ENCODE peak calls at places on chromosomes 13 and 19, in seven cellular contexts. E is amniotic stem cell; J is IMR-90; H is stimulated activated naive CD8-positive, alpha-beta T cell treated with anti-CD3 and anti-CD28 coated beads, Interleukin-15, Interleukin-2, amounts not matched to agents 100 U/mL and 50 U/mL, for 24 hours; P is kidney; S is AG20443; C is NCI-H1105. I is an unnamed sample.

GRCh38 chr19:8484331-8484894 is 18.0 kb downstream of the PRAM1 start:
- DNase-seq in E (no peak), J (no peak), H (no peak), P (no peak), S (no peak), C (no peak), I (no peak)

GRCh38 chr19:5172859-5173577 is 167.6 kb downstream of the PTPRS start:
- DNase-seq in E (peak), J (peak), H (peak), P (peak), S (peak), C (no peak), I (peak)

GRCh38 chr19:38388310-38389100 is at the start of gene SPRED3:
- DNase-seq in E (no peak), J (peak), H (no peak), P (peak), S (peak), C (peak), I (no peak)

GRCh38 chr13:110714798-110715394 is 1.4 kb downstream of the ING1 start:
- DNase-seq in E (no peak), J (peak), H (peak), P (peak), S (no peak), C (peak), I (peak)

GRCh38 chr13:79966502-79966901 is 374.4 kb downstream of the SPRY2 start:
- DNase-seq in E (no peak), J (no peak), H (no peak), P (no peak), S (no peak), C (no peak), I (peak)

GRCh38 chr19:38559428-38560401 is 58.0 kb downstream of the MAP4K1 start:
- DNase-seq in E (no peak), J (no peak), H (peak), P (no peak), S (peak), C (no peak), I (no peak)

GRCh38 chr19:5148794-5149190 is 179.9 kb downstream of the KDM4B start:
- DNase-seq in E (no peak), J (no peak), H (no peak), P (peak), S (no peak), C (no peak), I (no peak)

GRCh38 chr13:95624020-95624419 is 20.5 kb downstream of the DZIP1 start:
- DNase-seq in E (no peak), J (peak), H (peak), P (no peak), S (peak), C (no peak), I (peak)

GRCh38 chr19:6589711-6590457 is 1.1 kb downstream of the CD70 start:
- DNase-seq in E (no peak), J (no peak), H (no peak), P (no peak), S (no peak), C (no peak), I (no peak)

GRCh38 chr13:88824218-88824617 is 1153.0 kb downstream of the SLITRK5 start:
- DNase-seq in E (no peak), J (no peak), H (no peak), P (no peak), S (no peak), C (no peak), I (no peak)

GRCh38 chr13:111980146-111980929 is 86.6 kb upstream of the SOX1 start:
- DNase-seq in E (no peak), J (no peak), H (no peak), P (peak), S (no peak), C (no peak), I (no peak)

GRCh38 chr13:51192348-51192747 is 29.9 kb upstream of the FAM124A start:
- DNase-seq in E (no peak), J (no peak), H (no peak), P (no peak), S (no peak), C (no peak), I (peak)

GRCh38 chr19:3457531-3458228 is 22.6 kb downstream of the SMIM24 start:
- DNase-seq in E (no peak), J (no peak), H (no peak), P (no peak), S (no peak), C (no peak), I (no peak)

GRCh38 chr19:51253088-51253806 is 2.4 kb downstream of the SIGLECL1 start:
- DNase-seq in E (no peak), J (no peak), H (no peak), P (no peak), S (no peak), C (no peak), I (no peak)

GRCh38 chr19:7535993-7536685 is 622 bp downstream of the PNPLA6 start:
- DNase-seq in E (no peak), J (no peak), H (no peak), P (no peak), S (no peak), C (no peak), I (no peak)

GRCh38 chr13:101572456-101572855 is 120.0 kb downstream of the ITGBL1 start:
- DNase-seq in E (no peak), J (peak), H (no peak), P (no peak), S (no peak), C (no peak), I (no peak)

GRCh38 chr19:36807029-36807428 is 31.2 kb downstream of the ZNF790 start:
- DNase-seq in E (no peak), J (no peak), H (no peak), P (no peak), S (no peak), C (no peak), I (no peak)

GRCh38 chr19:51002101-51002532 is 713 bp upstream of the KLK8 start:
- DNase-seq in E (no peak), J (no peak), H (no peak), P (no peak), S (no peak), C (no peak), I (no peak)

GRCh38 chr19:56405062-56405461 is 930 bp downstream of the ZNF583 start:
- DNase-seq in E (no peak), J (no peak), H (no peak), P (no peak), S (no peak), C (no peak), I (no peak)

GRCh38 chr13:30851697-30852096 is 54.4 kb upstream of the MEDAG start:
- DNase-seq in E (no peak), J (no peak), H (no peak), P (no peak), S (no peak), C (no peak), I (no peak)

GRCh38 chr19:1747285-1748114 is 5.8 kb upstream of the ONECUT3 start:
- DNase-seq in E (no peak), J (peak), H (peak), P (peak), S (peak), C (no peak), I (peak)

GRCh38 chr19:10112037-10112751 is 701 bp downstream of the P2RY11 start:
- DNase-seq in E (no peak), J (no peak), H (peak), P (no peak), S (no peak), C (no peak), I (no peak)

GRCh38 chr19:45151821-45152503 is 8.8 kb downstream of the NKPD1 start:
- DNase-seq in E (no peak), J (no peak), H (no peak), P (no peak), S (no peak), C (no peak), I (no peak)

GRCh38 chr13:107681611-107682010 is 533.7 kb downstream of the LIG4 start:
- DNase-seq in E (no peak), J (no peak), H (no peak), P (no peak), S (no peak), C (no peak), I (no peak)

GRCh38 chr13:99442273-99442895 is 58.9 kb upstream of the TM9SF2 start:
- DNase-seq in E (no peak), J (peak), H (peak), P (no peak), S (peak), C (no peak), I (peak)

GRCh38 chr19:33248104-33248503 is 22.5 kb upstream of the SLC7A10 start:
- DNase-seq in E (no peak), J (no peak), H (no peak), P (no peak), S (no peak), C (no peak), I (no peak)

GRCh38 chr19:44960906-44961734 is 5.9 kb downstream of the CLPTM1 start:
- DNase-seq in E (no peak), J (no peak), H (no peak), P (no peak), S (no peak), C (no peak), I (no peak)

GRCh38 chr13:31204592-31204991 is 4.8 kb downstream of the B3GLCT start:
- DNase-seq in E (no peak), J (peak), H (no peak), P (no peak), S (peak), C (no peak), I (peak)

GRCh38 chr19:10602330-10603083 is 15.4 kb upstream of the AP1M2 start:
- DNase-seq in E (peak), J (peak), H (peak), P (peak), S (peak), C (peak), I (peak)

GRCh38 chr13:114129649-114130062 is 2.8 kb downstream of the RASA3 start:
- DNase-seq in E (no peak), J (no peak), H (peak), P (peak), S (no peak), C (no peak), I (no peak)

GRCh38 chr19:46828484-46828883 is 22.2 kb downstream of the AP2S1 start:
- DNase-seq in E (no peak), J (peak), H (peak), P (no peak), S (peak), C (no peak), I (no peak)

GRCh38 chr13:48978942-48979601 is 3.4 kb downstream of the FNDC3A start:
- DNase-seq in E (no peak), J (no peak), H (no peak), P (no peak), S (no peak), C (no peak), I (peak)

GRCh38 chr19:9793051-9793591 is 24.6 kb upstream of the ZNF846 start:
- DNase-seq in E (peak), J (peak), H (peak), P (peak), S (peak), C (no peak), I (peak)

GRCh38 chr13:101144808-101145419 is 271.4 kb downstream of the NALCN start:
- DNase-seq in E (peak), J (peak), H (no peak), P (no peak), S (peak), C (no peak), I (peak)

GRCh38 chr19:7533925-7534480 is 1.5 kb upstream of the PNPLA6 start:
- DNase-seq in E (peak), J (peak), H (peak), P (peak), S (peak), C (peak), I (peak)